ENCODE peak calls at places on chromosomes 3 and 15, in eight cellular contexts. One of them, this sample, is unnamed.

GRCh38 chr15:38148476-38148875 is 104.2 kb upstream of the SPRED1 start:
- DNase-seq in iPS DF 6.9: no peak
- DNase-seq in GM23338: no peak
- DNase-seq in heart right ventricle: no peak
- DNase-seq in upper lobe of right lung: no peak
- DNase-seq in uterus: no peak
- DNase-seq in tibial artery: no peak
- DNase-seq in body of pancreas: no peak
- DNase-seq in this sample: no peak

GRCh38 chr3:186931487-186932280 is 1.4 kb downstream of the ST6GAL1 start:
- DNase-seq in body of pancreas: peak; percentile 77
- DNase-seq in iPS DF 6.9: no peak
- DNase-seq in heart right ventricle: peak; percentile 52
- DNase-seq in GM23338: peak; percentile 67
- DNase-seq in uterus: peak; percentile 34
- DNase-seq in upper lobe of right lung: peak; percentile 82
- DNase-seq in tibial artery: peak; percentile 41
- DNase-seq in this sample: no peak

GRCh38 chr3:83193526-83193925 is 1432.1 kb upstream of the GBE1 start:
- DNase-seq in uterus: no peak
- DNase-seq in upper lobe of right lung: no peak
- DNase-seq in body of pancreas: no peak
- DNase-seq in heart right ventricle: no peak
- DNase-seq in GM23338: no peak
- DNase-seq in iPS DF 6.9: no peak
- DNase-seq in tibial artery: no peak
- DNase-seq in this sample: no peak

GRCh38 chr3:193130576-193130975 is 110.4 kb upstream of the PLAAT1 start:
- DNase-seq in upper lobe of right lung: no peak
- DNase-seq in GM23338: no peak
- DNase-seq in iPS DF 6.9: no peak
- DNase-seq in uterus: no peak
- DNase-seq in body of pancreas: no peak
- DNase-seq in tibial artery: no peak
- DNase-seq in heart right ventricle: no peak
- DNase-seq in this sample: no peak

GRCh38 chr3:62210016-62210415 is 163.3 kb downstream of the FEZF2 start:
- DNase-seq in body of pancreas: no peak
- DNase-seq in GM23338: no peak
- DNase-seq in upper lobe of right lung: no peak
- DNase-seq in heart right ventricle: no peak
- DNase-seq in iPS DF 6.9: no peak
- DNase-seq in tibial artery: no peak
- DNase-seq in uterus: no peak
- DNase-seq in this sample: no peak

GRCh38 chr15:32818758-32819405 is 101.1 kb downstream of the GREM1 start:
- DNase-seq in GM23338: no peak
- DNase-seq in heart right ventricle: no peak
- DNase-seq in tibial artery: no peak
- DNase-seq in iPS DF 6.9: no peak
- DNase-seq in uterus: peak; percentile 38
- DNase-seq in body of pancreas: no peak
- DNase-seq in upper lobe of right lung: no peak
- DNase-seq in this sample: peak; percentile 17

GRCh38 chr3:138509586-138509985 is 75.2 kb downstream of the ESYT3 start:
- DNase-seq in tibial artery: no peak
- DNase-seq in GM23338: no peak
- DNase-seq in heart right ventricle: no peak
- DNase-seq in uterus: no peak
- DNase-seq in upper lobe of right lung: no peak
- DNase-seq in body of pancreas: no peak
- DNase-seq in iPS DF 6.9: no peak
- DNase-seq in this sample: no peak

GRCh38 chr15:57780461-57780860 is 73.9 kb downstream of the POLR2M start:
- DNase-seq in body of pancreas: no peak
- DNase-seq in tibial artery: no peak
- DNase-seq in heart right ventricle: no peak
- DNase-seq in iPS DF 6.9: no peak
- DNase-seq in uterus: no peak
- DNase-seq in GM23338: no peak
- DNase-seq in upper lobe of right lung: no peak
- DNase-seq in this sample: no peak

GRCh38 chr15:63122002-63122893 is 587 bp downstream of the LACTB start:
- DNase-seq in upper lobe of right lung: peak; percentile 94
- DNase-seq in heart right ventricle: peak; percentile 84
- DNase-seq in GM23338: peak; percentile 85
- DNase-seq in body of pancreas: peak; percentile 91
- DNase-seq in iPS DF 6.9: peak; percentile 43
- DNase-seq in uterus: peak; percentile 87
- DNase-seq in tibial artery: peak; percentile 86
- DNase-seq in this sample: peak; percentile 91

GRCh38 chr3:49724586-49724985 is 835 bp upstream of the GMPPB start:
- DNase-seq in heart right ventricle: no peak
- DNase-seq in iPS DF 6.9: no peak
- DNase-seq in upper lobe of right lung: peak; percentile 67
- DNase-seq in body of pancreas: no peak
- DNase-seq in uterus: peak; percentile 36
- DNase-seq in GM23338: peak; percentile 36
- DNase-seq in tibial artery: no peak
- DNase-seq in this sample: no peak

GRCh38 chr15:69060744-69061143 is 46.2 kb downstream of the NOX5 start:
- DNase-seq in iPS DF 6.9: no peak
- DNase-seq in body of pancreas: no peak
- DNase-seq in uterus: no peak
- DNase-seq in tibial artery: no peak
- DNase-seq in GM23338: no peak
- DNase-seq in heart right ventricle: no peak
- DNase-seq in upper lobe of right lung: no peak
- DNase-seq in this sample: no peak

GRCh38 chr15:48086582-48086981 is 34.2 kb upstream of the SLC24A5 start:
- DNase-seq in uterus: no peak
- DNase-seq in GM23338: no peak
- DNase-seq in iPS DF 6.9: no peak
- DNase-seq in upper lobe of right lung: no peak
- DNase-seq in heart right ventricle: no peak
- DNase-seq in body of pancreas: no peak
- DNase-seq in tibial artery: no peak
- DNase-seq in this sample: no peak

GRCh38 chr3:46900356-46900755 is 22.8 kb downstream of the PTH1R start:
- DNase-seq in GM23338: no peak
- DNase-seq in upper lobe of right lung: no peak
- DNase-seq in tibial artery: no peak
- DNase-seq in heart right ventricle: no peak
- DNase-seq in body of pancreas: no peak
- DNase-seq in uterus: no peak
- DNase-seq in iPS DF 6.9: no peak
- DNase-seq in this sample: no peak

GRCh38 chr3:31230834-31231233 is 301.9 kb upstream of the STT3B start:
- DNase-seq in heart right ventricle: no peak
- DNase-seq in body of pancreas: no peak
- DNase-seq in iPS DF 6.9: no peak
- DNase-seq in tibial artery: no peak
- DNase-seq in upper lobe of right lung: no peak
- DNase-seq in GM23338: no peak
- DNase-seq in uterus: no peak
- DNase-seq in this sample: no peak

GRCh38 chr3:1082024-1082633 is 10.7 kb upstream of the CNTN6 start:
- DNase-seq in body of pancreas: peak; percentile 63
- DNase-seq in GM23338: peak; percentile 85
- DNase-seq in uterus: no peak
- DNase-seq in tibial artery: peak; percentile 47
- DNase-seq in upper lobe of right lung: no peak
- DNase-seq in iPS DF 6.9: no peak
- DNase-seq in heart right ventricle: peak; percentile 21
- DNase-seq in this sample: peak; percentile 62

GRCh38 chr3:80408322-80408721 is 640.5 kb upstream of the ROBO1 start:
- DNase-seq in GM23338: no peak
- DNase-seq in body of pancreas: no peak
- DNase-seq in iPS DF 6.9: no peak
- DNase-seq in tibial artery: no peak
- DNase-seq in upper lobe of right lung: no peak
- DNase-seq in heart right ventricle: no peak
- DNase-seq in uterus: no peak
- DNase-seq in this sample: no peak
- H3K4me1 ChIP-seq in GM23338: no peaks in the 10 kb centered on the region
- H3K4me1 ChIP-seq in body of pancreas: no peaks in the 10 kb centered on the region
- H3K4me1 ChIP-seq in iPS DF 6.9: no peaks in the 10 kb centered on the region
- H3K4me1 ChIP-seq in tibial artery: no peaks in the 10 kb centered on the region
- H3K4me1 ChIP-seq in upper lobe of right lung: no peaks in the 10 kb centered on the region
- H3K4me1 ChIP-seq in heart right ventricle: no peaks in the 10 kb centered on the region
- H3K4me1 ChIP-seq in uterus: no peaks in the 10 kb centered on the region
- H3K4me1 ChIP-seq in this sample: no peaks in the 10 kb centered on the region

DNA sequence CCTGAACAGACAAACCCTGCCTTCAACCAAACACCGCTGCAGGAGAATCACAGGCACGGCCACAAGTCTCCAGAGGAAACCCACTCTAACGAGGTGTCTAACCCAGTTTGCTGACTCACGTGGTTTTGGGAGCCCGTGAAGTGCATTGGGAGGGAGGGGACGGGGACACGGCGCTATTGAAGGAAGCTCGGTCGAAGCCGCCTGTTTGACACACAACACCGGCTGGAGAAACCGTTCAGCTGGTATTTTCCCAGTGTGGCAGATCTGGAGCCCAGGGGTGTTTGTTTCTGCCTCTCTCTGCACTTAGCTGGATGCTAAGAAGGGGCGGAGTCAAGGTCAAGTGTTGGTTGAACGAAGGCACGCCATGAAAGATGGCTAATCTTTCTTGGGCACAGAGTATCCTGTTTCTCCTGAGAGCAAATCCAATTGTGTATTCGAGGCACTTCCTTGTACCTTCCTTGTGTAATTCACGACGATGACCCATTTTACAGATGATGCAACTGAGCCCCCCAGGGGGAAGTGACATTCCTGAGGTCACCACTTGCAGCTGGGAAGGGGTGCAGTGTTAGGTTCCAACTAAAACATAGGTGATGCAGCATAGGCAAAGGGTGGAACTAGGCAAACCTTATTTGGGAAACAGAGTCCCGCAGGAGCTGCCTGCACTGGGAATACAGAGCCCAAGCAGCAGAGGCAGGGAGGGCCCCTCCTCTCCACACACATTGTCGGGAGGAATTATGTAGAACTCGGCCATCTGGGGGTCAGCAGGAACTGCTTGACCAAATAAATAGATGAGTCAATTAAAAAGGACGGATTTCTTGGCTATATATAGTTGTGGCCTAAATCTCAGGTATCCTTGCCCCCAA is 22.5 kb downstream of the SLC6A6 start:
- DNase-seq in heart right ventricle: no peak
- DNase-seq in iPS DF 6.9: no peak
- DNase-seq in GM23338: peak; percentile 51
- DNase-seq in upper lobe of right lung: no peak
- DNase-seq in uterus: no peak
- DNase-seq in tibial artery: no peak
- DNase-seq in body of pancreas: no peak
- DNase-seq in this sample: no peak
- H3K4me1 ChIP-seq in heart right ventricle: peaks cover 11% of the 10 kb centered on the region
- H3K4me1 ChIP-seq in iPS DF 6.9: peaks cover 22% of the 10 kb centered on the region
- H3K4me1 ChIP-seq in GM23338: peaks cover 63% of the 10 kb centered on the region
- H3K4me1 ChIP-seq in upper lobe of right lung: peaks cover 80% of the 10 kb centered on the region
- H3K4me1 ChIP-seq in uterus: no peaks in the 10 kb centered on the region
- H3K4me1 ChIP-seq in tibial artery: no peaks in the 10 kb centered on the region
- H3K4me1 ChIP-seq in body of pancreas: peaks cover 24% of the 10 kb centered on the region
- H3K4me1 ChIP-seq in this sample: peaks cover 28% of the 10 kb centered on the region

GRCh38 chr3:38136272-38136806 is 588 bp downstream of the ACAA1 start:
- DNase-seq in uterus: no peak
- DNase-seq in iPS DF 6.9: no peak
- DNase-seq in GM23338: peak; percentile 59
- DNase-seq in tibial artery: no peak
- DNase-seq in body of pancreas: peak; percentile 72
- DNase-seq in upper lobe of right lung: no peak
- DNase-seq in heart right ventricle: no peak
- DNase-seq in this sample: peak; percentile 49
- H3K4me1 ChIP-seq in uterus: no peaks in the 10 kb centered on the region
- H3K4me1 ChIP-seq in iPS DF 6.9: peaks cover 4% of the 10 kb centered on the region
- H3K4me1 ChIP-seq in GM23338: peaks cover 26% of the 10 kb centered on the region
- H3K4me1 ChIP-seq in tibial artery: peaks cover 28% of the 10 kb centered on the region
- H3K4me1 ChIP-seq in body of pancreas: peaks cover 71% of the 10 kb centered on the region
- H3K4me1 ChIP-seq in upper lobe of right lung: peaks cover 42% of the 10 kb centered on the region
- H3K4me1 ChIP-seq in heart right ventricle: peaks cover 46% of the 10 kb centered on the region
- H3K4me1 ChIP-seq in this sample: no peaks in the 10 kb centered on the region

GRCh38 chr15:79970921-79971434 is at the start of gene BCL2A1:
- DNase-seq in tibial artery: no peak
- DNase-seq in body of pancreas: peak; percentile 47
- DNase-seq in upper lobe of right lung: no peak
- DNase-seq in uterus: no peak
- DNase-seq in heart right ventricle: no peak
- DNase-seq in iPS DF 6.9: no peak
- DNase-seq in GM23338: no peak
- DNase-seq in this sample: no peak

GRCh38 chr15:79973445-79974180 is 2.6 kb upstream of the BCL2A1 start:
- DNase-seq in upper lobe of right lung: no peak
- DNase-seq in heart right ventricle: no peak
- DNase-seq in tibial artery: no peak
- DNase-seq in GM23338: no peak
- DNase-seq in uterus: no peak
- DNase-seq in body of pancreas: no peak
- DNase-seq in iPS DF 6.9: no peak
- DNase-seq in this sample: no peak

GRCh38 chr15:79977431-79977940 is 6.5 kb upstream of the BCL2A1 start:
- DNase-seq in upper lobe of right lung: no peak
- DNase-seq in uterus: no peak
- DNase-seq in iPS DF 6.9: no peak
- DNase-seq in GM23338: no peak
- DNase-seq in body of pancreas: peak; percentile 58
- DNase-seq in tibial artery: no peak
- DNase-seq in heart right ventricle: peak; percentile 20
- DNase-seq in this sample: no peak

GRCh38 chr15:79969175-79969574 is 1.8 kb downstream of the BCL2A1 start:
- DNase-seq in tibial artery: no peak
- DNase-seq in heart right ventricle: no peak
- DNase-seq in uterus: no peak
- DNase-seq in iPS DF 6.9: no peak
- DNase-seq in body of pancreas: no peak
- DNase-seq in upper lobe of right lung: no peak
- DNase-seq in GM23338: no peak
- DNase-seq in this sample: no peak

DNA sequence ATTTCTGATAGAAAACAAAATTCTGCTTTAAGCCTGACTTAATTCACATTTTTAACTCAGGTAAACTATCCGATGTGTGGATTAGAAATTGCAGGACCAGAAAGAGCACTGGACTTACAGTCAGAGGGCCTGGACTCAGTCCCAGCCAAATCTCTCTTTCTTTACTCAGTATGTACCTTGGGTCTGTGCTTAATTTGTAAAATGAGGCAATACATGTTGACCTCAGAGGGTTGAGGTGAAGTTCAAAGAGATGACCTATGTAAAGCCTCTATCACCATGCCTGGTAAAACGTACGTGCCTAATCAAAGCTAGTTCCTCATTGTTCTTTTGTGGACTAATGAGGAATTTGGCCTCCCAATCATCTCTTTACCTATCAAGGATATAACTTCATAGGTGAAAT is 1.9 kb upstream of the BCL2A1 start:
- DNase-seq in GM23338: no peak
- DNase-seq in upper lobe of right lung: no peak
- DNase-seq in body of pancreas: no peak
- DNase-seq in uterus: no peak
- DNase-seq in tibial artery: no peak
- DNase-seq in heart right ventricle: no peak
- DNase-seq in iPS DF 6.9: no peak
- DNase-seq in this sample: no peak
- H3K4me1 ChIP-seq in GM23338: no peaks in the 10 kb centered on the region
- H3K4me1 ChIP-seq in upper lobe of right lung: no peaks in the 10 kb centered on the region
- H3K4me1 ChIP-seq in body of pancreas: no peaks in the 10 kb centered on the region
- H3K4me1 ChIP-seq in uterus: no peaks in the 10 kb centered on the region
- H3K4me1 ChIP-seq in tibial artery: no peaks in the 10 kb centered on the region
- H3K4me1 ChIP-seq in heart right ventricle: no peaks in the 10 kb centered on the region
- H3K4me1 ChIP-seq in iPS DF 6.9: no peaks in the 10 kb centered on the region
- H3K4me1 ChIP-seq in this sample: no peaks in the 10 kb centered on the region

GRCh38 chr15:41774062-41774872 is at the start of gene MAPKBP1:
- DNase-seq in body of pancreas: peak; percentile 99
- DNase-seq in upper lobe of right lung: peak; percentile 99
- DNase-seq in uterus: peak; percentile 95
- DNase-seq in tibial artery: peak; percentile 97
- DNase-seq in GM23338: peak; percentile 100
- DNase-seq in iPS DF 6.9: peak; percentile 99
- DNase-seq in heart right ventricle: peak; percentile 97
- DNase-seq in this sample: peak; percentile 99
- H3K4me1 ChIP-seq in body of pancreas: peaks cover 37% of the 10 kb centered on the region
- H3K4me1 ChIP-seq in upper lobe of right lung: peaks cover 32% of the 10 kb centered on the region
- H3K4me1 ChIP-seq in uterus: peaks cover 6% of the 10 kb centered on the region
- H3K4me1 ChIP-seq in tibial artery: peaks cover 24% of the 10 kb centered on the region
- H3K4me1 ChIP-seq in GM23338: peaks cover 27% of the 10 kb centered on the region
- H3K4me1 ChIP-seq in iPS DF 6.9: no peaks in the 10 kb centered on the region
- H3K4me1 ChIP-seq in heart right ventricle: peaks cover 43% of the 10 kb centered on the region
- H3K4me1 ChIP-seq in this sample: peaks cover 24% of the 10 kb centered on the region

This sample was measured in SJCRH30.